ENCODE peak calls at places on chromosomes 1 and 21, in six cellular contexts. W is cardiac fibroblast; G is SJSA1; Y is memory B cell; X is T47D; M is stimulated activated CD4-positive, alpha-beta T cell treated with anti-CD3 and anti-CD28 coated beads, Interleukin-1b, Interleukin-23, amount 100 ng/mL, for 4 hours. O is an unnamed sample.
A peak's percentile ranks its signal among the peaks of the same experiment; 100 is the strongest.

GRCh38 chr1:109300650-109301151 is 6.1 kb downstream of the MYBPHL start:
- DNase-seq in W (no peak), G (no peak), Y (no peak), X (no peak), M (no peak), O (no peak)

GRCh38 chr1:63621698-63622097 is 28.5 kb downstream of the PGM1 start:
- DNase-seq in W (peak; percentile 25), G (no peak), Y (no peak), X (no peak), M (no peak), O (no peak)

GRCh38 chr1:216215169-216215568 is 208.1 kb downstream of the USH2A start:
- DNase-seq in W (no peak), G (no peak), Y (no peak), X (no peak), M (no peak), O (no peak)

GRCh38 chr1:12424150-12424549 is 193.9 kb downstream of the DHRS3 start:
- DNase-seq in W (peak; percentile 85), G (no peak), Y (no peak), X (no peak), M (no peak), O (no peak)

GRCh38 chr1:69919129-69919921 is 286.1 kb downstream of the LRRC40 start:
- DNase-seq in W (no peak), G (no peak), Y (no peak), X (no peak), M (no peak), O (no peak)

GRCh38 chr21:17784604-17785402 is 34.4 kb downstream of the C21orf91 start:
- DNase-seq in W (no peak), G (no peak), Y (no peak), X (no peak), M (no peak), O (no peak)

GRCh38 chr1:230156068-230156467 is 89.0 kb downstream of the GALNT2 start:
- DNase-seq in W (no peak), G (no peak), Y (no peak), X (no peak), M (no peak), O (no peak)

GRCh38 chr21:29002442-29003144 is 9.9 kb upstream of the LTN1 start:
- DNase-seq in W (peak; percentile 98), G (peak; percentile 95), Y (peak; percentile 91), X (no peak), M (peak; percentile 91), O (peak; percentile 93)

GRCh38 chr1:168472244-168472643 is 71.6 kb downstream of the XCL2 start:
- DNase-seq in W (no peak), G (no peak), Y (no peak), X (no peak), M (no peak), O (no peak)

GRCh38 chr1:226425431-226426031 is 17.6 kb upstream of the PARP1 start:
- DNase-seq in W (no peak), G (no peak), Y (no peak), X (no peak), M (no peak), O (no peak)